ENCODE peak calls at places on chromosomes 2 and 18, in six cellular contexts. Y is NCI-H774; L is stimulated activated CD4-positive, alpha-beta T cell treated with anti-CD3 and anti-CD28 coated beads, TNF-alpha, amount 100 ng/mL, for 48 hours; T is right atrium auricular region; A is activated CD4-positive, alpha-beta T cell treated with anti-CD3 and anti-CD28 coated beads, Interleukin-2, amount 50 U/mL, for 24 hours; W is spleen. Q is an unnamed sample.

GRCh38 chr2:159982270-159982669 is 80.1 kb downstream of the PLA2R1 start:
- DNase-seq in T (no peak), A (no peak), W (no peak), L (no peak), Y (no peak), Q (peak)

GRCh38 chr2:240576036-240576435 is 7.8 kb downstream of the RNPEPL1 start:
- DNase-seq in A (no peak), L (no peak), Y (no peak), T (no peak), W (peak), Q (no peak)

GRCh38 chr2:18792684-18793083 is 203.3 kb upstream of the NT5C1B start:
- DNase-seq in Y (no peak), T (no peak), A (no peak), W (no peak), L (no peak), Q (no peak)

GRCh38 chr2:44126106-44126797 is 42.4 kb upstream of the PPM1B start:
- DNase-seq in Y (no peak), A (no peak), L (no peak), T (no peak), W (no peak), Q (no peak)

GRCh38 chr2:216633616-216634316 is 546 bp downstream of the IGFBP2 start:
- DNase-seq in T (no peak), A (no peak), L (no peak), Y (no peak), W (no peak), Q (no peak)

GRCh38 chr2:98807221-98807620 is 76.3 kb upstream of the MGAT4A start:
- DNase-seq in W (no peak), A (no peak), T (no peak), L (no peak), Y (no peak), Q (no peak)

GRCh38 chr18:8742382-8743361 is 37.3 kb downstream of the MTCL1 start:
- DNase-seq in A (no peak), W (no peak), Y (no peak), T (no peak), L (no peak), Q (peak)

GRCh38 chr2:152071518-152071917 is 27.3 kb downstream of the CACNB4 start:
- DNase-seq in L (no peak), A (no peak), Y (no peak), T (no peak), W (no peak), Q (no peak)

GRCh38 chr2:56271275-56271674 is 87.5 kb downstream of the CCDC85A start:
- DNase-seq in Y (no peak), W (no peak), T (no peak), L (no peak), A (no peak), Q (no peak)

GRCh38 chr2:96816836-96817702 is 1.0 kb downstream of the CNNM3 start:
- DNase-seq in W (peak), L (no peak), Y (no peak), A (no peak), T (no peak), Q (no peak)

GRCh38 chr2:37376421-37377186 is 32.2 kb downstream of the QPCT start:
- DNase-seq in L (no peak), Y (peak), W (no peak), A (no peak), T (peak), Q (no peak)

GRCh38 chr18:8998481-8999217 is 103.8 kb upstream of the NDUFV2 start:
- DNase-seq in A (no peak), Y (no peak), L (no peak), W (no peak), T (no peak), Q (no peak)

GRCh38 chr2:127829845-127830246 is 18.9 kb upstream of the WDR33 start:
- DNase-seq in Y (no peak), A (peak), L (peak), W (peak), T (no peak), Q (no peak)

GRCh38 chr18:49664086-49664890 is 102.4 kb downstream of the LIPG start:
- DNase-seq in Y (peak), W (no peak), A (no peak), L (no peak), T (no peak), Q (no peak)

GRCh38 chr18:57015036-57015805 is 131.7 kb upstream of the BOD1L2 start:
- DNase-seq in W (no peak), A (no peak), Y (no peak), T (no peak), L (no peak), Q (no peak)

GRCh38 chr18:62264984-62265383 is 60.1 kb upstream of the TNFRSF11A start:
- DNase-seq in W (no peak), A (no peak), L (no peak), Y (no peak), T (no peak), Q (peak)

GRCh38 chr2:118969734-118970395 is 27.9 kb downstream of the MARCO start:
- DNase-seq in Y (no peak), T (no peak), W (no peak), A (no peak), L (no peak), Q (no peak)

GRCh38 chr2:14016289-14016955 is 616.1 kb upstream of the LRATD1 start:
- DNase-seq in T (no peak), W (no peak), Y (no peak), L (no peak), A (no peak), Q (no peak)

GRCh38 chr2:57453929-57454328 is 592.7 kb upstream of the VRK2 start:
- DNase-seq in T (no peak), L (no peak), Y (no peak), A (no peak), W (no peak), Q (no peak)

GRCh38 chr18:37355772-37356171 is 209.8 kb downstream of the CELF4 start:
- DNase-seq in L (no peak), W (no peak), Y (no peak), T (no peak), A (no peak), Q (no peak)

GRCh38 chr18:10421859-10422258 is 32.6 kb upstream of the APCDD1 start:
- DNase-seq in L (no peak), T (no peak), Y (no peak), W (no peak), A (no peak), Q (no peak)

GRCh38 chr2:35873921-35874320 is 481.7 kb upstream of the CRIM1 start:
- DNase-seq in Y (no peak), T (no peak), L (no peak), W (no peak), A (no peak), Q (no peak)

GRCh38 chr2:151085101-151085640 is 176.5 kb downstream of the RBM43 start:
- DNase-seq in W (no peak), Y (no peak), T (no peak), L (no peak), A (no peak), Q (no peak)

GRCh38 chr18:29418136-29418535 is 1241.2 kb upstream of the CDH2 start:
- DNase-seq in Y (no peak), T (no peak), A (no peak), W (no peak), L (no peak), Q (no peak)

GRCh38 chr2:191155608-191156071 is 4.8 kb upstream of the STAT4 start:
- DNase-seq in A (no peak), T (no peak), Y (no peak), W (no peak), L (no peak), Q (no peak)

GRCh38 chr2:6971502-6971901 is 54.3 kb downstream of the RNF144A start:
- DNase-seq in L (no peak), A (no peak), Y (no peak), W (no peak), T (no peak), Q (no peak)

GRCh38 chr2:10163498-10164486 is 41.3 kb downstream of the RRM2 start:
- DNase-seq in T (no peak), L (no peak), W (peak), A (no peak), Y (no peak), Q (peak)

GRCh38 chr2:120600335-120600734 is 135.3 kb upstream of the GLI2 start:
- DNase-seq in W (peak), A (no peak), Y (no peak), T (no peak), L (no peak), Q (no peak)

GRCh38 chr2:74740395-74741075 is 86.5 kb downstream of the SEMA4F start:
- DNase-seq in T (peak), Y (peak), A (no peak), L (no peak), W (no peak), Q (peak)

GRCh38 chr2:10301946-10302478 is 692 bp upstream of the HPCAL1 start:
- DNase-seq in L (no peak), T (no peak), W (no peak), Y (no peak), A (no peak), Q (no peak)

GRCh38 chr2:32011566-32011960 is 755 bp upstream of the MEMO1 start:
- DNase-seq in W (peak), A (no peak), Y (no peak), T (no peak), L (no peak), Q (no peak)

GRCh38 chr2:222319576-222320440 is 21.0 kb upstream of the PAX3 start:
- DNase-seq in W (peak), T (no peak), Y (peak), L (no peak), A (no peak), Q (peak)

GRCh38 chr2:8926356-8926755 is 77.1 kb downstream of the MBOAT2 start:
- DNase-seq in A (no peak), Y (no peak), L (no peak), W (no peak), T (no peak), Q (no peak)

GRCh38 chr2:28662468-28663095 is 89.0 kb upstream of the PPP1CB start:
- DNase-seq in Y (no peak), T (peak), L (no peak), A (no peak), W (no peak), Q (no peak)

GRCh38 chr2:19769513-19769912 is 132.3 kb downstream of the TTC32 start:
- DNase-seq in A (no peak), W (no peak), Y (no peak), L (no peak), T (no peak), Q (no peak)

GRCh38 chr2:239424337-239425045 is 23.7 kb upstream of the HDAC4 start:
- DNase-seq in T (no peak), W (no peak), A (no peak), Y (no peak), L (no peak), Q (no peak)

GRCh38 chr2:197255550-197255949 is 55.0 kb downstream of the ANKRD44 start:
- DNase-seq in Y (no peak), T (peak), A (peak), L (peak), W (peak), Q (peak)